ENCODE peak calls at places on chromosomes 3 and 15, in six cellular contexts. S, O, A, P, U and I are unnamed samples.

GRCh38 chr15:48084759-48085420 is 35.9 kb upstream of the SLC24A5 start:
- DNase-seq in S (no peak), O (peak), A (no peak), P (no peak), U (peak), I (no peak)

GRCh38 chr3:159200176-159200575 is 398.3 kb downstream of the MFSD1 start:
- DNase-seq in S (no peak), O (peak), A (no peak), P (no peak), U (peak), I (no peak)

GRCh38 chr3:195758721-195759353 is 38.1 kb downstream of the MUC20 start:
- DNase-seq in S (no peak), O (no peak), A (no peak), P (no peak), U (no peak), I (no peak)

GRCh38 chr15:31387101-31387482 is 60.5 kb downstream of the KLF13 start:
- DNase-seq in S (no peak), O (no peak), A (no peak), P (no peak), U (no peak), I (no peak)

GRCh38 chr3:47159153-47159552 is 4.8 kb downstream of the SETD2 start:
- DNase-seq in S (no peak), O (no peak), A (no peak), P (no peak), U (no peak), I (no peak)

GRCh38 chr3:187689984-187690383 is 12.4 kb downstream of the RTP2 start:
- DNase-seq in S (no peak), O (peak), A (no peak), P (no peak), U (peak), I (no peak)

GRCh38 chr15:100284191-100284590 is 57.6 kb downstream of the ADAMTS17 start:
- DNase-seq in S (no peak), O (no peak), A (no peak), P (no peak), U (no peak), I (no peak)

GRCh38 chr3:105865016-105865623 is 3.7 kb downstream of the CBLB start:
- DNase-seq in S (no peak), O (no peak), A (no peak), P (no peak), U (no peak), I (no peak)